ENCODE peak calls at places on chromosome X, in nine cellular contexts. H is HCT116, W is suprapubic skin, B is SK-N-SH, N is stomach, V is HepG2, J is H1, F is GM12878, X is vagina. R is an unnamed sample.

GRCh38 chrX:66889418-66889817 is 250.5 kb upstream of the EDA2R start:
- DNase-seq in J (no peak), V (no peak), W (no peak), B (no peak), H (no peak), X (no peak), N (no peak), F (no peak), R (no peak)

GRCh38 chrX:45577361-45577760 is 376.7 kb upstream of the DIPK2B start:
- DNase-seq in B (no peak), V (no peak), H (no peak), X (no peak), F (no peak), J (no peak), N (no peak), W (no peak), R (no peak)

GRCh38 chrX:100207331-100208024 is 202.6 kb downstream of the PCDH19 start:
- DNase-seq in W (no peak), X (no peak), V (no peak), H (no peak), B (no peak), F (no peak), N (no peak), J (no peak), R (no peak)

GRCh38 chrX:20231598-20231997 is 35.1 kb downstream of the RPS6KA3 start:
- DNase-seq in J (no peak), B (no peak), F (no peak), W (no peak), H (no peak), N (no peak), V (no peak), X (no peak), R (no peak)

GRCh38 chrX:15822922-15823321 is 31.7 kb downstream of the AP1S2 start:
- DNase-seq in X (no peak), B (no peak), J (no peak), H (no peak), W (no peak), N (no peak), F (no peak), V (no peak), R (no peak)

GRCh38 chrX:119870626-119871131 is 854 bp downstream of the RNF113A start:
- DNase-seq in H (no peak), J (no peak), W (no peak), N (no peak), V (peak; percentile 11), F (no peak), B (peak; percentile 26), X (no peak), R (no peak)

GRCh38 chrX:3252744-3253143 is 93.7 kb downstream of the MXRA5 start:
- DNase-seq in X (no peak), H (no peak), V (no peak), W (no peak), N (no peak), B (no peak), J (no peak), F (no peak), R (no peak)

GRCh38 chrX:47221756-47222155 is 3.3 kb downstream of the CDK16 start:
- DNase-seq in J (no peak), W (no peak), H (no peak), F (no peak), N (no peak), X (no peak), V (no peak), B (no peak), R (no peak)

GRCh38 chrX:12950851-12951589 is 23.9 kb upstream of the TMSB4X start:
- DNase-seq in W (no peak), X (no peak), B (peak; percentile 39), V (peak; percentile 26), N (peak; percentile 39), J (no peak), F (peak; percentile 73), H (no peak), R (no peak)

GRCh38 chrX:38150993-38151392 is 69.7 kb downstream of the SRPX start:
- DNase-seq in J (no peak), H (no peak), N (no peak), X (no peak), F (no peak), W (no peak), V (no peak), B (no peak), R (no peak)

GRCh38 chrX:28398352-28398751 is 188.9 kb upstream of the IL1RAPL1 start:
- DNase-seq in B (no peak), F (no peak), X (no peak), H (peak; percentile 13), W (no peak), V (no peak), N (no peak), J (no peak), R (no peak)

GRCh38 chrX:6151971-6152370 is 76.7 kb downstream of the NLGN4X start:
- DNase-seq in V (no peak), B (no peak), H (no peak), W (no peak), J (no peak), N (no peak), X (no peak), F (no peak), R (no peak)

GRCh38 chrX:134236690-134237362 is at the start of gene CCDC160:
- DNase-seq in W (no peak), B (peak; percentile 82), H (peak; percentile 2), X (no peak), J (peak; percentile 83), F (no peak), V (peak; percentile 3), N (peak; percentile 73), R (peak; percentile 50)

DNA sequence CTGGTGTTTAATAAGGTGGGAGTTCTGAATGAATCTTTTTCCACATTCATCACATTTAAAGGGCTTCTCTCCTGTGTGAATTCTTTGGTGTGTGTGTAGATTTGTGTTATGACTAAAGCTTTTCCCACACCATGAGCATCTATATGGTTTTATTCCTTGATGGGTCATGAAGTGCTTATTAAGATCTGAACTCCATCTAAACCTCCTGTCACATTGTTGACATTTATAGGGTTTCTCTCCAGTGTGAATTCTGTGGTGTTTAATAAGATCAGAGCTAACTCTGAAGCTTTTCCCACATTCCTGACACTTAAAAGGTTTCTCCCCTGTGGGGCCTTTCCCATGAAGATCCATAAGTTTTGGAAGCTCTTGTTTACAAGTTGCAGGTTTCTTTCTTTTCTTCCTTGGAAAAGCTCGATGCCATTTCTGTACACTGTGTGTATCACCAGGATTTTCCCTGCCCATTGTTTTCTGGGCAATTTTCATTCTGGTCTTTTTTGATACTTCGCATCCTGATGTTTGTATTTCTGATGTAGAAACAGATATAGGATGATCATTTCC is 21.9 kb upstream of the ETDC start:
- DNase-seq in W (no peak), N (no peak), J (no peak), B (no peak), H (no peak), F (no peak), X (no peak), V (no peak), R (no peak)
- H3K9me3 ChIP-seq in W (peaks cover 3% of the 10 kb centered on the region), N (peaks cover 12% of the 10 kb centered on the region), J (peaks cover 56% of the 10 kb centered on the region), B (peaks cover 12% of the 10 kb centered on the region), H (no peaks in the 10 kb centered on the region), F (peaks cover 12% of the 10 kb centered on the region), X (peaks cover 25% of the 10 kb centered on the region), V (no peaks in the 10 kb centered on the region), R (peaks cover 70% of the 10 kb centered on the region)

DNA sequence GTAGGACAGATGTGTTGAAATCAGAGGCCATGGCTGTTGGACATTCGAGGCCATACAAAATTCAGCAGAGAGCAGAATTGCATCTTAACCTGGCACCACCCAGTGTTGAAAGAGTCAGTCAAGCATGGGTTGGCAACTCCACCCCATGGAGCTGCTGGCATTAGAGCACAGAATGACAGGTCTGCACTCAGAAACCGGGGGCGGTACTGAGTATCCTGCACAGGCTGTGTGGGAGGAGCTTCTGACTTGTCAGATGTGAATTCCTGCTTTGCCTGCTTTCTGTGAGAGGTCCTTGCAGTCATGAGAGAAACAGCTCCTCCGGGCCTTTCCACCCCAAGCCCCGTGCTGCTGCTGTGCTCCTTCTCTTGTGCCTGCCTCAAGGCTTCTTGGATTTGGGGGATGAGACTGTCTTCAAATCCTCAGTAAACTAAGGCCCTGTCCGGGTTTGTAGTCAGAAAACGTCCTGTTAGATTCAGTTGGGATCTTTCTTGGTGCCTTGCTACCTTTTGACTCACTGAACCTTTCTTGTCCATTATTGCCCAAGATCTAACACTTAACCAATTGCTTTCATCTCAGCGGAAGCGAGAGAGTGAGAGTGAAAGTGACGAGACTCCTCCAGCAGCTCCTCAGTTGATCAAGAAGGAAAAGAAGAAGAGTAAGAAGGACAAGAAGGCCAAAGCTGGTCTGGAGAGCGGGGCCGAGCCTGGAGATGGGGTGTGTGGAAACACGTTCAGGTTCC is 13.1 kb downstream of the DKC1 start:
- DNase-seq in H (no peak), N (no peak), F (no peak), X (no peak), V (no peak), W (no peak), B (no peak), J (no peak), R (no peak)
- TF ChIP-seq POLR2AphosphoS5 in H (no peak), N (no peak), F (no peak), X (no peak), V (no peak), W (no peak), B (no peak), J (no peak), R (no peak)

DNA sequence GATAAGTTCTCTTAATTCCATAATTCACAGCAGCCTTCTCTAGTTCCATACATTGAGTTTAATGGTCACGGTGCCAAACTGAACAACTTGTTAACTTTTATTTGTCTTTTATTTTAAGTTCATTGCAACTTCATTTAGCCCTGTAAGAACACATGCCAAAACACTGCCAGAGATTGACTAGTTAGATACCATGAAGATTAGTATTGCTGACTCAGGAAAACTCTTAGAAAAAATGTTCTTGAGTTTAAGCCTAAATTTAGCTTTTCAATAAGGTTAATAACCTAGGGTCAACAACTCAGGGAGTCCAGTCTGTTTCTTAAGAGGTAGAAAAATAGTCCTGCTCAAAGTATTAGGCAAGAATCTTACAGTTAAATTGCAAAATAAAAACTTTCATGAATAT is 25.7 kb downstream of the SPANXN2 start:
- DNase-seq in V (no peak), X (no peak), N (no peak), B (no peak), W (no peak), F (no peak), H (no peak), J (no peak), R (no peak)
- H3K9me3 ChIP-seq in V (peaks cover 13% of the 10 kb centered on the region), X (no peaks in the 10 kb centered on the region), N (no peaks in the 10 kb centered on the region), B (no peaks in the 10 kb centered on the region), W (no peaks in the 10 kb centered on the region), F (no peaks in the 10 kb centered on the region), H (no peaks in the 10 kb centered on the region), J (no peaks in the 10 kb centered on the region), R (no peaks in the 10 kb centered on the region)

DNA sequence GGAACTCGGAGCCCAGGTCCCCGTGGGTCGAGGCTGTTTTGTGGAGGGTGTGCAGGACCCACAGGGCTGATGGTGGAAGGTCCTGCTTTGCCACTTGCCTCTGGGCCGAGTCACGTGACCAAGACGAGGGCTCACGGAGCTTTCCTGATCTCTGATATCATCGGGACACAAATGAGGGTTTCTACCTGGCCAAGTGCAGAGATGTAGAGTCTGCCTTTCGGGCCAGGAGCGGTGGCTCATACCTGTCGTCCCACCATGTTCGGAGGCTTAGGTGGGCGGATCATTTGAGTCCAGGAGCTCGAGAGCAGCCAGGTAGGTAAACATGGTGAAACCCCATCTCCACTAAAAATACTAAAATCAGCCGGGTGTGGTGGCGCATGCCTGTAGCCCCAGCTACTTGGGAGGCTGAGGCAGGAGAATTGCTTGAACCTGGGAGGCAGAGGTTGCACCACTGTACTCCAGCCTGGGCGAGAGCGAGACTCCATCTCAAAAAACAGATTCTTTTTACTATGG is 7.1 kb downstream of the SLC25A6 start:
- DNase-seq in V (no peak), F (no peak), B (peak; percentile 21), J (peak; percentile 46), X (no peak), N (no peak), W (peak; percentile 76), H (no peak), R (no peak)
- TF ChIP-seq POLR2AphosphoS5 in V (peak; percentile 57), F (peak; percentile 63), B (peak; percentile 55), J (peak; percentile 89), X (no peak), N (no peak), W (no peak), H (no peak), R (no peak)

GRCh38 chrX:144716187-144716586 is 531.1 kb upstream of the SPANXN1 start:
- DNase-seq in H (no peak), J (no peak), B (no peak), W (no peak), X (no peak), F (no peak), N (no peak), V (no peak), R (no peak)
- H3K9me3 ChIP-seq in H (no peaks in the 10 kb centered on the region), J (no peaks in the 10 kb centered on the region), B (no peaks in the 10 kb centered on the region), W (no peaks in the 10 kb centered on the region), X (no peaks in the 10 kb centered on the region), F (no peaks in the 10 kb centered on the region), N (no peaks in the 10 kb centered on the region), V (peaks cover 42% of the 10 kb centered on the region), R (no peaks in the 10 kb centered on the region)